ENCODE peak calls at places on chromosome 20, in ten cellular contexts. H, T, D, E, X, Q, I, J, W and Z are unnamed samples.

GRCh38 chr20:44720617-44720993 is 5.4 kb downstream of the CCN5 start:
- DNase-seq in H (no peak), T (no peak), D (peak; percentile 86), E (no peak), X (peak; percentile 77), Q (no peak), I (no peak), J (no peak), W (peak; percentile 63), Z (peak; percentile 97)

GRCh38 chr20:9531581-9531980 is 17.2 kb downstream of the LAMP5 start:
- DNase-seq in H (no peak), T (no peak), D (no peak), E (no peak), X (no peak), Q (no peak), I (no peak), J (no peak), W (no peak), Z (no peak)

GRCh38 chr20:35181731-35182130 is 9.9 kb downstream of the PROCR start:
- DNase-seq in H (no peak), T (no peak), D (no peak), E (no peak), X (no peak), Q (no peak), I (no peak), J (no peak), W (no peak), Z (no peak)

GRCh38 chr20:22848364-22848763 is 186.7 kb upstream of the SSTR4 start:
- DNase-seq in H (no peak), T (no peak), D (no peak), E (no peak), X (no peak), Q (no peak), I (no peak), J (no peak), W (no peak), Z (no peak)

GRCh38 chr20:40887100-40887499 is 141.5 kb upstream of the TOP1 start:
- DNase-seq in H (no peak), T (no peak), D (no peak), E (no peak), X (no peak), Q (no peak), I (no peak), J (no peak), W (no peak), Z (no peak)

GRCh38 chr20:20549699-20550098 is 162.7 kb downstream of the RALGAPA2 start:
- DNase-seq in H (no peak), T (no peak), D (peak; percentile 36), E (no peak), X (peak; percentile 71), Q (no peak), I (no peak), J (peak; percentile 23), W (peak; percentile 47), Z (no peak)

GRCh38 chr20:3661836-3662665 is 1.1 kb downstream of the GFRA4 start:
- DNase-seq in H (no peak), T (no peak), D (no peak), E (no peak), X (no peak), Q (no peak), I (no peak), J (no peak), W (no peak), Z (no peak)

GRCh38 chr20:33796907-33797544 is 14.1 kb upstream of the CHMP4B start:
- DNase-seq in H (no peak), T (no peak), D (no peak), E (no peak), X (no peak), Q (no peak), I (no peak), J (no peak), W (no peak), Z (peak; percentile 36)

GRCh38 chr20:38723982-38724602 is at the start of gene SLC32A1:
- DNase-seq in H (no peak), T (peak; percentile 41), D (no peak), E (no peak), X (no peak), Q (no peak), I (no peak), J (no peak), W (no peak), Z (no peak)

GRCh38 chr20:13492001-13492480 is 146.7 kb downstream of the TASP1 start:
- DNase-seq in H (no peak), T (peak; percentile 19), D (peak; percentile 90), E (no peak), X (no peak), Q (no peak), I (no peak), J (peak; percentile 24), W (peak; percentile 64), Z (peak; percentile 25)

GRCh38 chr20:8853805-8854338 is 215.0 kb upstream of the PLCB4 start:
- DNase-seq in H (no peak), T (peak; percentile 40), D (peak; percentile 89), E (peak; percentile 37), X (peak; percentile 87), Q (no peak), I (peak; percentile 61), J (peak; percentile 96), W (peak; percentile 74), Z (peak; percentile 70)

GRCh38 chr20:49344140-49344539 is 66.3 kb upstream of the ZNFX1 start:
- DNase-seq in H (no peak), T (no peak), D (no peak), E (no peak), X (no peak), Q (no peak), I (no peak), J (no peak), W (no peak), Z (no peak)

GRCh38 chr20:11453430-11453829 is 464.3 kb upstream of the BTBD3 start:
- DNase-seq in H (no peak), T (no peak), D (peak; percentile 29), E (no peak), X (peak; percentile 65), Q (no peak), I (no peak), J (peak; percentile 40), W (no peak), Z (peak; percentile 89)

GRCh38 chr20:63536997-63537524 is at the start of gene PTK6:
- DNase-seq in H (no peak), T (no peak), D (no peak), E (peak; percentile 88), X (no peak), Q (peak; percentile 84), I (peak; percentile 72), J (no peak), W (no peak), Z (peak; percentile 87)

GRCh38 chr20:50308513-50309279 is 118.1 kb downstream of the CEBPB start:
- DNase-seq in H (no peak), T (peak; percentile 57), D (peak; percentile 99), E (peak; percentile 68), X (peak; percentile 94), Q (peak; percentile 80), I (no peak), J (peak; percentile 86), W (peak; percentile 99), Z (peak; percentile 98)

GRCh38 chr20:43398676-43399324 is 58.9 kb upstream of the SRSF6 start:
- DNase-seq in H (no peak), T (no peak), D (no peak), E (no peak), X (no peak), Q (no peak), I (no peak), J (no peak), W (no peak), Z (no peak)

GRCh38 chr20:58209652-58210397 is 18.6 kb downstream of the ANKRD60 start:
- DNase-seq in H (peak; percentile 91), T (peak; percentile 92), D (peak; percentile 78), E (peak; percentile 85), X (peak; percentile 62), Q (peak; percentile 88), I (peak; percentile 84), J (peak; percentile 48), W (no peak), Z (peak; percentile 80)

GRCh38 chr20:46293084-46293483 is 15.2 kb downstream of the CDH22 start:
- DNase-seq in H (no peak), T (peak; percentile 50), D (peak; percentile 54), E (no peak), X (no peak), Q (no peak), I (peak; percentile 12), J (peak; percentile 58), W (peak; percentile 10), Z (peak; percentile 31)

GRCh38 chr20:19396466-19397081 is 184.1 kb downstream of the SLC24A3 start:
- DNase-seq in H (no peak), T (no peak), D (no peak), E (no peak), X (no peak), Q (no peak), I (no peak), J (no peak), W (no peak), Z (no peak)

GRCh38 chr20:407097-407952 is 774 bp upstream of the RBCK1 start:
- DNase-seq in H (peak; percentile 50), T (peak; percentile 73), D (peak; percentile 80), E (peak; percentile 81), X (peak; percentile 79), Q (peak; percentile 82), I (peak; percentile 78), J (peak; percentile 56), W (peak; percentile 64), Z (peak; percentile 91)

GRCh38 chr20:17610566-17611289 is 40.9 kb downstream of the DSTN start:
- DNase-seq in H (no peak), T (no peak), D (no peak), E (peak; percentile 80), X (no peak), Q (peak; percentile 66), I (no peak), J (no peak), W (no peak), Z (no peak)